ENCODE peak calls at places on chromosome 13, in ten cellular contexts. One of them, this sample, is unnamed.

GRCh38 chr13:36857273-36857672 is 38.3 kb downstream of the RFXAP start:
- DNase-seq in body of pancreas: no peak
- DNase-seq in LHCN-M2: no peak
- DNase-seq in astrocyte of the spinal cord: no peak
- DNase-seq in amygdala: no peak
- DNase-seq in WERI-Rb-1: no peak
- DNase-seq in left ventricle myocardium inferior: no peak
- DNase-seq in ELR: no peak
- DNase-seq in germinal center: no peak
- DNase-seq in AG08396: no peak
- DNase-seq in this sample: no peak

GRCh38 chr13:41991936-41992335 is 31.0 kb upstream of the VWA8 start:
- DNase-seq in body of pancreas: no peak
- DNase-seq in LHCN-M2: no peak
- DNase-seq in astrocyte of the spinal cord: no peak
- DNase-seq in amygdala: no peak
- DNase-seq in WERI-Rb-1: no peak
- DNase-seq in left ventricle myocardium inferior: no peak
- DNase-seq in ELR: no peak
- DNase-seq in germinal center: no peak
- DNase-seq in AG08396: no peak
- DNase-seq in this sample: no peak

GRCh38 chr13:51453959-51454703 is 1.3 kb upstream of the INTS6 start:
- DNase-seq in body of pancreas: no peak
- DNase-seq in LHCN-M2: peak
- DNase-seq in astrocyte of the spinal cord: peak
- DNase-seq in amygdala: no peak
- DNase-seq in WERI-Rb-1: peak
- DNase-seq in left ventricle myocardium inferior: peak
- DNase-seq in ELR: peak
- DNase-seq in germinal center: no peak
- DNase-seq in AG08396: peak
- DNase-seq in this sample: peak

GRCh38 chr13:40189885-40190655 is 476.4 kb downstream of the FOXO1 start:
- DNase-seq in body of pancreas: no peak
- DNase-seq in LHCN-M2: peak
- DNase-seq in astrocyte of the spinal cord: no peak
- DNase-seq in amygdala: peak
- DNase-seq in WERI-Rb-1: no peak
- DNase-seq in left ventricle myocardium inferior: no peak
- DNase-seq in ELR: no peak
- DNase-seq in germinal center: no peak
- DNase-seq in AG08396: no peak
- DNase-seq in this sample: no peak

GRCh38 chr13:33251131-33251629 is 34.4 kb downstream of the STARD13 start:
- DNase-seq in body of pancreas: no peak
- DNase-seq in LHCN-M2: peak
- DNase-seq in astrocyte of the spinal cord: peak
- DNase-seq in amygdala: no peak
- DNase-seq in WERI-Rb-1: no peak
- DNase-seq in left ventricle myocardium inferior: no peak
- DNase-seq in ELR: peak
- DNase-seq in germinal center: no peak
- DNase-seq in AG08396: peak
- DNase-seq in this sample: peak

GRCh38 chr13:110017379-110017778 is 231.0 kb upstream of the IRS2 start:
- DNase-seq in body of pancreas: peak
- DNase-seq in LHCN-M2: peak
- DNase-seq in astrocyte of the spinal cord: peak
- DNase-seq in amygdala: no peak
- DNase-seq in WERI-Rb-1: no peak
- DNase-seq in left ventricle myocardium inferior: no peak
- DNase-seq in ELR: peak
- DNase-seq in germinal center: no peak
- DNase-seq in AG08396: peak
- DNase-seq in this sample: no peak

GRCh38 chr13:23753523-23753922 is 135.7 kb downstream of the MIPEP start:
- DNase-seq in body of pancreas: peak
- DNase-seq in LHCN-M2: peak
- DNase-seq in astrocyte of the spinal cord: peak
- DNase-seq in amygdala: no peak
- DNase-seq in WERI-Rb-1: no peak
- DNase-seq in left ventricle myocardium inferior: no peak
- DNase-seq in ELR: peak
- DNase-seq in germinal center: no peak
- DNase-seq in AG08396: peak
- DNase-seq in this sample: no peak

GRCh38 chr13:28059214-28059613 is 41.2 kb downstream of the FLT3 start:
- DNase-seq in body of pancreas: peak
- DNase-seq in LHCN-M2: peak
- DNase-seq in astrocyte of the spinal cord: no peak
- DNase-seq in amygdala: no peak
- DNase-seq in WERI-Rb-1: peak
- DNase-seq in left ventricle myocardium inferior: no peak
- DNase-seq in ELR: peak
- DNase-seq in germinal center: peak
- DNase-seq in AG08396: no peak
- DNase-seq in this sample: peak

GRCh38 chr13:89822467-89822866 is 1525.0 kb upstream of the MIR17HG start:
- DNase-seq in body of pancreas: no peak
- DNase-seq in LHCN-M2: no peak
- DNase-seq in astrocyte of the spinal cord: no peak
- DNase-seq in amygdala: no peak
- DNase-seq in WERI-Rb-1: no peak
- DNase-seq in left ventricle myocardium inferior: no peak
- DNase-seq in ELR: no peak
- DNase-seq in germinal center: no peak
- DNase-seq in AG08396: no peak
- DNase-seq in this sample: no peak

GRCh38 chr13:51861728-51862300 is at the start of gene CCDC70:
- DNase-seq in body of pancreas: no peak
- DNase-seq in LHCN-M2: peak
- DNase-seq in astrocyte of the spinal cord: peak
- DNase-seq in amygdala: no peak
- DNase-seq in WERI-Rb-1: no peak
- DNase-seq in left ventricle myocardium inferior: no peak
- DNase-seq in ELR: peak
- DNase-seq in germinal center: no peak
- DNase-seq in AG08396: no peak
- DNase-seq in this sample: no peak

GRCh38 chr13:32530841-32531253 is 7.7 kb downstream of the N4BP2L2 start:
- DNase-seq in body of pancreas: no peak
- DNase-seq in LHCN-M2: peak
- DNase-seq in astrocyte of the spinal cord: peak
- DNase-seq in amygdala: no peak
- DNase-seq in WERI-Rb-1: no peak
- DNase-seq in left ventricle myocardium inferior: no peak
- DNase-seq in ELR: peak
- DNase-seq in germinal center: no peak
- DNase-seq in AG08396: peak
- DNase-seq in this sample: no peak

GRCh38 chr13:23695711-23696512 is 125.7 kb downstream of the TNFRSF19 start:
- DNase-seq in body of pancreas: no peak
- DNase-seq in LHCN-M2: no peak
- DNase-seq in astrocyte of the spinal cord: no peak
- DNase-seq in amygdala: no peak
- DNase-seq in WERI-Rb-1: peak
- DNase-seq in left ventricle myocardium inferior: peak
- DNase-seq in ELR: no peak
- DNase-seq in germinal center: peak
- DNase-seq in AG08396: no peak
- DNase-seq in this sample: no peak

GRCh38 chr13:89748716-89749115 is 1598.8 kb upstream of the MIR17HG start:
- DNase-seq in body of pancreas: no peak
- DNase-seq in LHCN-M2: no peak
- DNase-seq in astrocyte of the spinal cord: peak
- DNase-seq in amygdala: no peak
- DNase-seq in WERI-Rb-1: no peak
- DNase-seq in left ventricle myocardium inferior: no peak
- DNase-seq in ELR: no peak
- DNase-seq in germinal center: no peak
- DNase-seq in AG08396: no peak
- DNase-seq in this sample: peak

GRCh38 chr13:44311011-44311481 is 62.6 kb upstream of the SERP2 start:
- DNase-seq in body of pancreas: peak
- DNase-seq in LHCN-M2: peak
- DNase-seq in astrocyte of the spinal cord: peak
- DNase-seq in amygdala: no peak
- DNase-seq in WERI-Rb-1: no peak
- DNase-seq in left ventricle myocardium inferior: no peak
- DNase-seq in ELR: no peak
- DNase-seq in germinal center: no peak
- DNase-seq in AG08396: no peak
- DNase-seq in this sample: no peak

GRCh38 chr13:113785051-113786010 is 26.3 kb downstream of the TMEM255B start:
- DNase-seq in body of pancreas: no peak
- DNase-seq in LHCN-M2: peak
- DNase-seq in astrocyte of the spinal cord: peak
- DNase-seq in amygdala: no peak
- DNase-seq in WERI-Rb-1: no peak
- DNase-seq in left ventricle myocardium inferior: no peak
- DNase-seq in ELR: peak
- DNase-seq in germinal center: no peak
- DNase-seq in AG08396: peak
- DNase-seq in this sample: no peak

GRCh38 chr13:113509989-113510388 is 19.5 kb upstream of the DCUN1D2 start:
- DNase-seq in body of pancreas: no peak
- DNase-seq in LHCN-M2: no peak
- DNase-seq in astrocyte of the spinal cord: no peak
- DNase-seq in amygdala: no peak
- DNase-seq in WERI-Rb-1: no peak
- DNase-seq in left ventricle myocardium inferior: no peak
- DNase-seq in ELR: no peak
- DNase-seq in germinal center: no peak
- DNase-seq in AG08396: no peak
- DNase-seq in this sample: no peak

GRCh38 chr13:18212873-18213272 is 968.8 kb downstream of the TUBA3C start:
- DNase-seq in body of pancreas: no peak
- DNase-seq in LHCN-M2: no peak
- DNase-seq in astrocyte of the spinal cord: no peak
- DNase-seq in amygdala: no peak
- DNase-seq in WERI-Rb-1: no peak
- DNase-seq in left ventricle myocardium inferior: no peak
- DNase-seq in ELR: no peak
- DNase-seq in germinal center: no peak
- DNase-seq in AG08396: no peak
- DNase-seq in this sample: no peak

GRCh38 chr13:113955691-113956090 is 18.2 kb downstream of the C13orf46 start:
- DNase-seq in body of pancreas: no peak
- DNase-seq in LHCN-M2: no peak
- DNase-seq in astrocyte of the spinal cord: no peak
- DNase-seq in amygdala: no peak
- DNase-seq in WERI-Rb-1: no peak
- DNase-seq in left ventricle myocardium inferior: no peak
- DNase-seq in ELR: no peak
- DNase-seq in germinal center: no peak
- DNase-seq in AG08396: no peak
- DNase-seq in this sample: no peak

GRCh38 chr13:28609936-28610335 is 49.0 kb upstream of the POMP start:
- DNase-seq in body of pancreas: no peak
- DNase-seq in LHCN-M2: peak
- DNase-seq in astrocyte of the spinal cord: peak
- DNase-seq in amygdala: no peak
- DNase-seq in WERI-Rb-1: no peak
- DNase-seq in left ventricle myocardium inferior: no peak
- DNase-seq in ELR: peak
- DNase-seq in germinal center: no peak
- DNase-seq in AG08396: peak
- DNase-seq in this sample: no peak

GRCh38 chr13:100336795-100337516 is 248.1 kb downstream of the PCCA start:
- DNase-seq in body of pancreas: no peak
- DNase-seq in LHCN-M2: no peak
- DNase-seq in astrocyte of the spinal cord: no peak
- DNase-seq in amygdala: no peak
- DNase-seq in WERI-Rb-1: no peak
- DNase-seq in left ventricle myocardium inferior: no peak
- DNase-seq in ELR: no peak
- DNase-seq in germinal center: no peak
- DNase-seq in AG08396: no peak
- DNase-seq in this sample: no peak

GRCh38 chr13:44815507-44816074 is 173.7 kb downstream of the NUFIP1 start:
- DNase-seq in body of pancreas: peak
- DNase-seq in LHCN-M2: peak
- DNase-seq in astrocyte of the spinal cord: peak
- DNase-seq in amygdala: no peak
- DNase-seq in WERI-Rb-1: no peak
- DNase-seq in left ventricle myocardium inferior: no peak
- DNase-seq in ELR: peak
- DNase-seq in germinal center: no peak
- DNase-seq in AG08396: peak
- DNase-seq in this sample: no peak

GRCh38 chr13:46176756-46177155 is 5.2 kb downstream of the LCP1 start:
- DNase-seq in body of pancreas: no peak
- DNase-seq in LHCN-M2: no peak
- DNase-seq in astrocyte of the spinal cord: no peak
- DNase-seq in amygdala: no peak
- DNase-seq in WERI-Rb-1: no peak
- DNase-seq in left ventricle myocardium inferior: no peak
- DNase-seq in ELR: no peak
- DNase-seq in germinal center: peak
- DNase-seq in AG08396: no peak
- DNase-seq in this sample: no peak

GRCh38 chr13:66673401-66673800 is 556.7 kb downstream of the PCDH9 start:
- DNase-seq in body of pancreas: no peak
- DNase-seq in LHCN-M2: peak
- DNase-seq in astrocyte of the spinal cord: peak
- DNase-seq in amygdala: no peak
- DNase-seq in WERI-Rb-1: no peak
- DNase-seq in left ventricle myocardium inferior: no peak
- DNase-seq in ELR: peak
- DNase-seq in germinal center: no peak
- DNase-seq in AG08396: peak
- DNase-seq in this sample: no peak

GRCh38 chr13:30340367-30341184 is 33.2 kb upstream of the KATNAL1 start:
- DNase-seq in body of pancreas: peak
- DNase-seq in LHCN-M2: peak
- DNase-seq in astrocyte of the spinal cord: peak
- DNase-seq in amygdala: no peak
- DNase-seq in WERI-Rb-1: no peak
- DNase-seq in left ventricle myocardium inferior: peak
- DNase-seq in ELR: peak
- DNase-seq in germinal center: no peak
- DNase-seq in AG08396: peak
- DNase-seq in this sample: peak

This sample was measured in BE2C.